ENCODE peak calls at places on chromosomes 2 and 18, in six cellular contexts. L is PC-3, O is endodermal cell, U is IMR-90, G is RWPE1, B is ovary. K is an unnamed sample.

GRCh38 chr18:78623142-78623541 is 356.5 kb upstream of the SALL3 start:
- DNase-seq in L (no peak), O (no peak), U (no peak), G (no peak), B (no peak), K (no peak)

GRCh38 chr2:54652540-54652939 is 70.9 kb upstream of the EML6 start:
- DNase-seq in L (peak), O (no peak), U (peak), G (no peak), B (no peak), K (no peak)

GRCh38 chr18:34738173-34738894 is 28.2 kb downstream of the DTNA start:
- DNase-seq in L (peak), O (no peak), U (no peak), G (peak), B (no peak), K (peak)

GRCh38 chr18:51123481-51123880 is 74.0 kb downstream of the MEX3C start:
- DNase-seq in L (no peak), O (no peak), U (no peak), G (no peak), B (no peak), K (no peak)

GRCh38 chr18:74514860-74515495 is 18.8 kb downstream of the CNDP2 start:
- DNase-seq in L (no peak), O (no peak), U (no peak), G (no peak), B (no peak), K (no peak)

GRCh38 chr18:48828713-48829442 is 121.9 kb downstream of the SMAD7 start:
- DNase-seq in L (no peak), O (peak), U (no peak), G (no peak), B (no peak), K (no peak)

GRCh38 chr2:150063432-150063889 is 424.0 kb downstream of the RND3 start:
- DNase-seq in L (peak), O (no peak), U (peak), G (peak), B (no peak), K (peak)

GRCh38 chr18:73774836-73775509 is 372.7 kb downstream of the FBXO15 start:
- DNase-seq in L (peak), O (peak), U (no peak), G (peak), B (no peak), K (no peak)

GRCh38 chr2:36452279-36452678 is 96.7 kb downstream of the CRIM1 start:
- DNase-seq in L (peak), O (no peak), U (peak), G (no peak), B (no peak), K (no peak)
- H3K27ac ChIP-seq in L (no peak), O (no peak), U (peak), G (no peak), B (no peak), K (peak)

GRCh38 chr2:38716185-38716584 is 35.0 kb downstream of the SRSF7 start:
- DNase-seq in L (no peak), O (no peak), U (peak), G (no peak), B (no peak), K (peak)

GRCh38 chr2:38723173-38723572 is 28.0 kb downstream of the SRSF7 start:
- DNase-seq in L (no peak), O (no peak), U (no peak), G (no peak), B (no peak), K (no peak)

GRCh38 chr2:38719706-38720105 is 31.5 kb downstream of the SRSF7 start:
- DNase-seq in L (no peak), O (peak), U (no peak), G (no peak), B (no peak), K (no peak)

GRCh38 chr2:38722271-38723115 is 28.7 kb downstream of the SRSF7 start:
- DNase-seq in L (no peak), O (no peak), U (no peak), G (no peak), B (no peak), K (no peak)

GRCh38 chr2:38720613-38721241 is 30.4 kb downstream of the SRSF7 start:
- DNase-seq in L (peak), O (no peak), U (peak), G (peak), B (peak), K (no peak)
- H3K27ac ChIP-seq in L (peak), O (no peak), U (peak), G (peak), B (no peak), K (peak)

GRCh38 chr18:62448426-62448825 is 74.4 kb upstream of the ZCCHC2 start:
- DNase-seq in L (no peak), O (no peak), U (no peak), G (no peak), B (no peak), K (no peak)

GRCh38 chr18:62449490-62450104 is 73.2 kb upstream of the ZCCHC2 start:
- DNase-seq in L (no peak), O (no peak), U (no peak), G (no peak), B (no peak), K (no peak)

GRCh38 chr18:62452280-62452824 is 70.5 kb upstream of the ZCCHC2 start:
- DNase-seq in L (peak), O (no peak), U (peak), G (peak), B (no peak), K (peak)

GRCh38 chr18:62450175-62450545 is 72.7 kb upstream of the ZCCHC2 start:
- DNase-seq in L (no peak), O (no peak), U (no peak), G (no peak), B (no peak), K (peak)

GRCh38 chr18:62450546-62451395 is 72.1 kb upstream of the ZCCHC2 start:
- DNase-seq in L (peak), O (peak), U (peak), G (peak), B (peak), K (peak)
- H3K27ac ChIP-seq in L (peak), O (no peak), U (no peak), G (peak), B (no peak), K (peak)

DNA sequence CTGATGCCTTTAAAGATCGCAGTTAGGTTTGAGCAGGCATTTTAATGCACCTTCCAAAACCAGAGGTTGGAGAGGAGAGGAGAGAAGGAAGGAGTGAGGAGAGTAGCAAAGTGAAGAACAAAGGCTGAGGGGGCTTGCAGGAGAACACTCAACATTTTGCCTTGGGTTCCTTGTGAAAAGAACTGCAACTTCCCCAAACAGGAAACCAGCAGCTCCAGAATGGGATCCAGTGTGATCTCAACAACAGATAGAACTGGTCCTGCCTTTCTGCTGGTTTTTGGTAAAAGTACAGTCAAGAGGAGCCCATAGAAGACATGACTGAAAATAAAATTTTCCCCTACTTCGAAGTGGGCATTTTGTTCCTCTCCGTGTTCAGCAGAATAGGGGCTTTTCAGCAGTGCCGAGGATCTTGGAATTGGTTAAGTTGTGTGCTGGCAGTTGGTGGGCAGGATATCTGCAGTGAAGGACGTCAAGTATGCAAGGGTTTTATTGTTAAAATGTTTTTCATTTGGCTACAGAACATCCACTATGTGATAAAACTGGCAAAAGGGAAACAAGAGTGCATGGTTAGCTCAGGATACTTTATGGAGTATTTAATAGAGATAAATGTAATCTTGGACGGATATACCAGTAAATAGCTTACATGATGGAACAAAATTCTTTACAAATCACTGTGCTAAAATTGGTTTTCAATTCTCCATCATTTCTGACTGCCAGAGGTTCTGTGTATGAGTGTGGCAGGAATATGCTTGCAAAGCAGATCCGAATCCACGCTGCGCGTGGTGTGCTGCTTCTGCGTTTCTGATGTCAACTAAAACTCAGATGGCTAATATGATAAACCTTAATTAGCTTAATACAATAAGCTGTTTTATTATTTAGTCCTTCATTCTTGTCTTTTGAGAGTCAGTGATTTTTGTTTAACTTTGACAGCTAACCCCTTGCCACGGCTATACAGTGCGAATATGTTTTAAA is 1.9 kb downstream of the ZNF532 start:
- DNase-seq in L (no peak), O (peak), U (no peak), G (no peak), B (no peak), K (no peak)
- H3K27ac ChIP-seq in L (peak), O (peak), U (peak), G (no peak), B (no peak), K (peak)

DNA sequence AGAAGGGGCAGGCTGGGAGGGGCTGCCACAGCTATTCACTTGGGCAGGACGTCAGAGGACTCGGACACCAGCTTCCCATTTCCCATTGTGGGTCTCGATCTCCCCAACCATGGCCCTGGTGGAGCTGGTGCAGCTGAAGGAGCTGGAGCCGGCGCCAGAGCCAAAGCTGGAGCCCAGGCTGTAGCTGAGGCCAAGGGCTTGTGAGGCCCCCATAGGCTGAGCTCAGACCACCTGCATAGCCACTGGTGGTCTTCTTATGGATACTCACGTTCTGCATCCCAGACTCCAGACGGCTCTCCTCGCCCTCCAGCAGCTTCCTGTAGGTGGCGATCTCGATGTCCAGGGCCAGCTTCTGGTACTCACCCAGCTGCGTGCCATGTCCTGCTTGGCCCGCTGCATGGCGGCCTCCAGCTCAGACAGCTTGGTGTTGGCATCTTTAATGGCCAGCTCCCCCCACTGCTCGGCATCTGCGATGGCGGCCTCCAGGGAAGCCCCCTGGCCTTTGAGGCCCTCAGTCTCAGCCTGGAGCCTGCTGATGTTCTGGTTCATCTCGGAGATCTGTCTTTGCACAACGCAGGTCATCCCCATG is 6.0 kb upstream of the CDK5R2 start:
- DNase-seq in L (no peak), O (peak), U (no peak), G (no peak), B (no peak), K (no peak)
- H3K27ac ChIP-seq in L (no peak), O (no peak), U (no peak), G (no peak), B (no peak), K (no peak)